ENCODE peak calls at places on chromosomes 11 and 22, in four cellular contexts. I, T, P and B are unnamed samples.
A peak's percentile ranks its signal among the peaks of the same experiment; 100 is the strongest.

GRCh38 chr22:39219071-39220050 is 25.4 kb downstream of the PDGFB start:
- DNase-seq in I (peak; percentile 46), T (no peak), P (no peak), B (no peak)

GRCh38 chr11:128226106-128226716 is 361.1 kb downstream of the ETS1 start:
- DNase-seq in I (no peak), T (no peak), P (no peak), B (no peak)

GRCh38 chr22:21951931-21952465 is 650 bp downstream of the PPM1F start:
- DNase-seq in I (peak; percentile 74), T (peak; percentile 78), P (no peak), B (no peak)

GRCh38 chr11:85947431-85948272 is 92.5 kb downstream of the CCDC83 start:
- DNase-seq in I (no peak), T (no peak), P (no peak), B (no peak)

GRCh38 chr11:114340311-114341131 is 44.3 kb downstream of the NNMT start:
- DNase-seq in I (peak; percentile 61), T (peak; percentile 63), P (no peak), B (peak; percentile 30)

GRCh38 chr11:65213322-65214211 is 31.8 kb downstream of the CAPN1 start:
- DNase-seq in I (peak; percentile 88), T (peak; percentile 17), P (no peak), B (no peak)

GRCh38 chr11:19679952-19680823 is 32.4 kb upstream of the NAV2 start:
- DNase-seq in I (peak; percentile 56), T (no peak), P (no peak), B (no peak)

GRCh38 chr11:81989093-81989492 is 744.6 kb downstream of the FAM181B start:
- DNase-seq in I (no peak), T (no peak), P (no peak), B (no peak)

GRCh38 chr22:25845985-25846745 is 104.2 kb downstream of the MYO18B start:
- DNase-seq in I (peak; percentile 35), T (peak; percentile 21), P (no peak), B (no peak)

GRCh38 chr11:12430912-12431311 is 53.5 kb downstream of the PARVA start:
- DNase-seq in I (no peak), T (no peak), P (no peak), B (peak; percentile 16)

GRCh38 chr22:21646608-21647590 is 4.8 kb downstream of the SDF2L1 start:
- DNase-seq in I (peak; percentile 82), T (peak; percentile 95), P (peak; percentile 52), B (peak; percentile 71)

GRCh38 chr11:68313574-68314202 is 1.3 kb downstream of the LRP5 start:
- DNase-seq in I (no peak), T (peak; percentile 51), P (no peak), B (peak; percentile 43)

GRCh38 chr11:33875621-33876294 is 16.1 kb downstream of the LMO2 start:
- DNase-seq in I (no peak), T (no peak), P (no peak), B (no peak)

GRCh38 chr11:102523887-102524286 is 6.7 kb downstream of the MMP7 start:
- DNase-seq in I (no peak), T (no peak), P (no peak), B (no peak)

GRCh38 chr11:127042445-127042844 is 41.9 kb upstream of the KIRREL3 start:
- DNase-seq in I (no peak), T (no peak), P (no peak), B (no peak)

GRCh38 chr22:50318356-50318697 is 8.5 kb downstream of the DENND6B start:
- DNase-seq in I (no peak), T (no peak), P (no peak), B (no peak)

GRCh38 chr11:130383363-130384168 is 44.8 kb downstream of the ADAMTS8 start:
- DNase-seq in I (peak; percentile 66), T (no peak), P (no peak), B (peak; percentile 44)

GRCh38 chr11:93329936-93330445 is 551 bp upstream of the DEUP1 start:
- DNase-seq in I (peak; percentile 55), T (peak; percentile 46), P (no peak), B (no peak)

GRCh38 chr22:19004471-19004870 is 68.4 kb upstream of the PRODH start:
- DNase-seq in I (no peak), T (no peak), P (no peak), B (no peak)

GRCh38 chr11:114820621-114821020 is 142.3 kb downstream of the NXPE2 start:
- DNase-seq in I (no peak), T (peak; percentile 27), P (no peak), B (no peak)

GRCh38 chr11:105046898-105047579 is 1.9 kb upstream of the CARD16 start:
- DNase-seq in I (no peak), T (no peak), P (no peak), B (peak; percentile 92)

GRCh38 chr22:37050913-37051628 is 471 bp upstream of the KCTD17 start:
- DNase-seq in I (no peak), T (no peak), P (no peak), B (no peak)

GRCh38 chr11:117519170-117519569 is 191.5 kb downstream of the CEP164 start:
- DNase-seq in I (no peak), T (no peak), P (no peak), B (peak; percentile 42)

GRCh38 chr11:67613960-67614715 is 7.4 kb downstream of the NDUFV1 start:
- DNase-seq in I (peak; percentile 93), T (peak; percentile 64), P (peak; percentile 88), B (no peak)

DNA sequence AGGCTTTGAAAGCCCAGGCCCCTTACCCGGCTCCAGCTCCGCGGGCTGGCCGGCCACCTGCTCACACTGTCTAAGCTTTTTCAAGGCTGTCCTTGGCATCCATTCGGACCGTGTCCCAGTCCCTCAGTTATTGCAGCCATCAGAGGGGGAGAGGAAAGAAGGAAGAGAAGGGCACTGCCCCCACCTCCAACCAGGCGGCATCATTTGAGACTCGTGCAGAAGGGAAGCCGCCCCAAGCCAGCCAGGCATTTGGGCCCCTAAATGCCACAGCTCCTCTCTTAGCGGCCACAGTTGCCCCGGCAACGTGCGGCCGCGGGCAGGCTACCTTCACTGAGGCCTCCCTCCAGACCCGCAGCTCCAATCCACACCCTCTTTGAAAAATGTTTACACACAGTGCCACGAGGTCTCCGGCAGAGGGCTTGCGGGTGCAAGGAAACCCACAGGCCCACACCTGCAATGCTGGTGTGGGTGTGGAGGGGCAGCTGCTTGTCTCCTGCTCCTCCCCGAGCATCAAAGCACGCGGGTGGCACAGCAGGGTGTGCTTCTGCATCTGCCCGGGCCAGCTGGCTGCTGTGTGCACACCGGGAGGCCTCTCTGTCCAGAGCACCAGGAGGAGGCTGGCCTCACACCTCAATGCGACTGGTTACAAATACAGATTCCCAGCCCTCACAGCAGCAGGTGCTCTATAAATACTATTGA is 124.4 kb downstream of the CTTN start:
- DNase-seq in I (peak; percentile 52), T (no peak), P (no peak), B (no peak)
- TF ChIP-seq YY1 in I (no peak), T (no peak), P (no peak), B (no peak)

GRCh38 chr11:1623716-1624115 is 1.8 kb upstream of the KRTAP5-4 start:
- DNase-seq in I (no peak), T (no peak), P (no peak), B (no peak)

GRCh38 chr11:1624621-1625020 is 2.7 kb upstream of the KRTAP5-4 start:
- DNase-seq in I (no peak), T (no peak), P (no peak), B (no peak)

GRCh38 chr11:1625541-1625940 is 3.6 kb upstream of the KRTAP5-4 start:
- DNase-seq in I (no peak), T (no peak), P (no peak), B (no peak)

GRCh38 chr11:1619449-1619848 is 2.5 kb downstream of the KRTAP5-4 start:
- DNase-seq in I (no peak), T (peak; percentile 36), P (no peak), B (no peak)

DNA sequence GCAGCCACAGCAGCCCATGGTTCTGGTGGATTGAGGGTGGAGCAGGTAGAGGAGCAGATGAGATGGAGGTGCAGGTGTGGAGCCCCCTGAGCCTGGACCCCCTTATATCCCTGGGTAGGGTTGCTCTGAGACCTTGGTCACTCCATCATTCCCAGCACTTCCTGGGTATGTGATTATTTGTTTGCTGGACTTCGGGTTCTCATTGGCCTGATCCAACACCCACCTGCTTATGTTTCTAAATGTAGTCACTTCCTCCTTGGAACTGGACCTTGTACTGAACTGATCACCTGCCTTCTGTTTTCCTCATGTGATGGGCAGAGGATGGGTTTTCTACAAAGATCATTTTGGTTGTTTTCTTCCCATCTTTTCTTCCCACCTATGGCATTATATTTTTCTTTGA is at the start of gene KRTAP5-4:
- DNase-seq in I (no peak), T (no peak), P (no peak), B (no peak)
- TF ChIP-seq BRCA1 in I (no peak), T (no peak), P (no peak), B (no peak)

GRCh38 chr22:44023404-44024287 is 456 bp upstream of the PARVB start:
- DNase-seq in I (peak; percentile 60), T (peak; percentile 75), P (no peak), B (no peak)

GRCh38 chr22:44026630-44027511 is 2.8 kb downstream of the PARVB start:
- DNase-seq in I (no peak), T (peak; percentile 62), P (peak; percentile 89), B (no peak)

GRCh38 chr22:44026066-44026629 is 2.0 kb downstream of the PARVB start:
- DNase-seq in I (no peak), T (no peak), P (no peak), B (no peak)

GRCh38 chr22:44024288-44024908 is at the start of gene PARVB:
- DNase-seq in I (peak; percentile 53), T (peak; percentile 23), P (no peak), B (no peak)

GRCh38 chr22:44025171-44026065 is 1.3 kb downstream of the PARVB start:
- DNase-seq in I (no peak), T (peak; percentile 50), P (peak; percentile 96), B (no peak)
- TF ChIP-seq YY1 in I (no peak), T (peak; percentile 14), P (peak; percentile 86), B (no peak)

DNA sequence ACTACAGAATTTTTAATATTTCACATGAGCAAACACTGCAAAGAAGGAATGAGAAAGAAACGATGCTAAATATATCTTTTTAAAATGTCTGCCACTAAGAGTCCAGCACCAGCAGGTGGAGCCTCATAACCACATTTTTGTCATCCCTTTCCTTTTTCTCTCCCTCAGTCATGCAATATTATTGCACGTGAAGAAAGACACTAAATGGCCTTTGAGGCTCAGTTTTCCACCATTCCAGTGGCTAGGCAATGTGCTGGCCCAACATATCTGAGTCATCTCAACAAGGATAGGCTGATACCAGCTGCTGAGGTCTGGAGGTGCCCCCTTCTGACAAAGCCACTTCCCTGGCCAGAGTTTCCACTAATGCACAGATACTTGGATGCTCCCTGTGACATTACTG is 1.8 kb downstream of the ALKBH8 start:
- DNase-seq in I (no peak), T (peak; percentile 45), P (no peak), B (peak; percentile 29)
- TF ChIP-seq BRCA1 in I (no peak), T (no peak), P (no peak), B (no peak)

DNA sequence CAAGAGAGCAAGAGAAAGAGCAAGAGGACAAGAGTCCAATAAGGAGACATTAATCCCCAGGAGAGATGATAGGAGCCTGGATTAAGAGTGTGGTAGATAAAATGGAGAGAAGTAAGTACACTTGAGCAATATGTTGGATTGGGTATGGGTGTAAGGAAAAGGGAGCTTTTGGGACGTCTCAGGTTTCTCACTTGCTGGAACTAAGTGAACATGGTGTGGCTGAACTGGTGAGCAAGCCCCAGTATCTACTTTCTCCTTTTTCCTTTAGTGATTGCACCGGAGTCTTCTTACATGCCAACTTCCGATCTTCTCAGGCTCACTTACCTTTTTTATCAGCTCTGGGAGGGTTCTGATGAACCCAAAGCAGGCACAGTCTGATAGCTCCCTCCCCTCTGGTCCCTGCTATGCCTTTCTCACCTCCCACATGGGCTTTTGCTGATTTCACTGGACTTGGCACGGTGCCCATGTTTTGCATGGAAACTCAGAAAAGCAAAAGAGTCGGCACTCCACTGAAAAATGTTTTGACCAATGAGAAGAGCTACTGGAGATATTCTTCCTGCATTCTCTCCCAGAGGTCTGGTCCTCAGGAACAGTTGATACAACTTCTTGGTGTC is 14.5 kb upstream of the APLNR start:
- DNase-seq in I (no peak), T (peak; percentile 67), P (no peak), B (no peak)
- TF ChIP-seq YY1 in I (no peak), T (no peak), P (no peak), B (no peak)

GRCh38 chr11:79249341-79249993 is 191.4 kb downstream of the TENM4 start:
- DNase-seq in I (no peak), T (no peak), P (no peak), B (no peak)
- TF ChIP-seq BRCA1 in I (no peak), T (no peak), P (no peak), B (no peak)